ENCODE peak calls at places on chromosomes 11 and 22, in six cellular contexts. E, I, H, Y, W and B are unnamed samples.

GRCh38 chr11:119055901-119056300 is 1.1 kb downstream of the HYOU1 start:
- DNase-seq in E (no peak), I (peak; percentile 22), H (peak; percentile 43), Y (no peak), W (no peak), B (no peak)

GRCh38 chr11:65781152-65781961 is 581 bp upstream of the AP5B1 start:
- DNase-seq in E (peak; percentile 82), I (peak; percentile 82), H (no peak), Y (peak; percentile 50), W (no peak), B (no peak)

GRCh38 chr11:1382831-1383607 is 6.7 kb upstream of the BRSK2 start:
- DNase-seq in E (peak; percentile 78), I (peak; percentile 81), H (peak; percentile 66), Y (peak; percentile 61), W (peak; percentile 91), B (peak; percentile 65)

GRCh38 chr11:114563077-114563476 is 3.4 kb upstream of the NXPE1 start:
- DNase-seq in E (no peak), I (no peak), H (peak; percentile 2), Y (no peak), W (no peak), B (no peak)

GRCh38 chr11:69129647-69130046 is 26.1 kb upstream of the SMIM38 start:
- DNase-seq in E (no peak), I (no peak), H (no peak), Y (no peak), W (no peak), B (no peak)

GRCh38 chr11:64793271-64794160 is 9.5 kb downstream of the MAP4K2 start:
- DNase-seq in E (no peak), I (no peak), H (no peak), Y (no peak), W (no peak), B (no peak)

GRCh38 chr11:120134931-120135228 is 3.0 kb downstream of the TRIM29 start:
- DNase-seq in E (no peak), I (no peak), H (no peak), Y (peak; percentile 0), W (peak; percentile 4), B (no peak)

GRCh38 chr11:35486446-35486845 is 39.0 kb downstream of the PAMR1 start:
- DNase-seq in E (no peak), I (no peak), H (peak; percentile 18), Y (no peak), W (no peak), B (no peak)

GRCh38 chr11:102138677-102139076 is 28.4 kb downstream of the YAP1 start:
- DNase-seq in E (no peak), I (no peak), H (peak; percentile 85), Y (no peak), W (no peak), B (no peak)

GRCh38 chr11:82494988-82495432 is 238.7 kb downstream of the FAM181B start:
- DNase-seq in E (peak; percentile 51), I (peak; percentile 75), H (no peak), Y (no peak), W (no peak), B (no peak)

GRCh38 chr22:32665676-32666075 is 135.8 kb upstream of the TIMP3 start:
- DNase-seq in E (no peak), I (no peak), H (no peak), Y (no peak), W (no peak), B (no peak)

GRCh38 chr11:133922078-133922870 is 34.5 kb downstream of the IGSF9B start:
- DNase-seq in E (no peak), I (no peak), H (no peak), Y (no peak), W (no peak), B (no peak)

GRCh38 chr22:19773470-19774040 is 13.0 kb downstream of the TBX1 start:
- DNase-seq in E (no peak), I (no peak), H (no peak), Y (no peak), W (no peak), B (no peak)

GRCh38 chr11:19670030-19670761 is 42.4 kb upstream of the NAV2 start:
- DNase-seq in E (no peak), I (peak; percentile 12), H (peak; percentile 50), Y (no peak), W (no peak), B (no peak)

GRCh38 chr11:77299528-77299993 is 1.9 kb downstream of the GDPD4 start:
- DNase-seq in E (no peak), I (no peak), H (peak; percentile 60), Y (no peak), W (no peak), B (no peak)

GRCh38 chr11:5362017-5362625 is 10.8 kb downstream of the OR51B6 start:
- DNase-seq in E (no peak), I (no peak), H (no peak), Y (no peak), W (no peak), B (no peak)

GRCh38 chr11:74532496-74533246 is 39.1 kb upstream of the LIPT2 start:
- DNase-seq in E (no peak), I (peak; percentile 9), H (no peak), Y (no peak), W (no peak), B (no peak)

GRCh38 chr11:94737171-94737611 is 31.0 kb upstream of the AMOTL1 start:
- DNase-seq in E (no peak), I (no peak), H (peak; percentile 25), Y (no peak), W (no peak), B (no peak)

GRCh38 chr22:38963872-38964271 is 6.5 kb downstream of the APOBEC3A start:
- DNase-seq in E (no peak), I (no peak), H (no peak), Y (no peak), W (peak; percentile 35), B (no peak)

GRCh38 chr11:101430236-101430635 is 153.6 kb downstream of the TRPC6 start:
- DNase-seq in E (no peak), I (no peak), H (no peak), Y (no peak), W (no peak), B (no peak)

GRCh38 chr11:62591448-62592215 is at the start of gene TUT1:
- DNase-seq in E (peak; percentile 93), I (peak; percentile 100), H (peak; percentile 100), Y (peak; percentile 90), W (peak; percentile 99), B (peak; percentile 95)
- TF ChIP-seq CTCF in E (no peak), I (no peak), H (no peak), Y (no peak), W (no peak), B (no peak)

DNA sequence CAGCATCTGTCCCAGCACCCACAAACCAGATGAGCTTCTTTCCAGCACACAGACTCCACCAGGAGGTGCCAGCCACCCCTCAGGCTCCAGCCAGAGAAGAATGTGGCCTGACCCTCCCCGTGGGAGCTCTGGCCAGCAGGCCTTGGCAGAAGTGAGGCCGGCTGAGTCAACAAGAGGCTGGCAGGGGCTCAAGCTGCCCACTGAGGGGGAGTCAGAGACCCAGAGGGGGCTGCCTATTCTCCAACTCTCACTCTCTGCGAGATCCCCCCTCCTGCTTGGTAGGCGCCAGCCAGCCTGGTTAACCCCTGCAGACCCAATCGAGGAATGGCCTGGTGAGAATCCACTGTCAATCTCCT is 10.6 kb upstream of the CDC42EP1 start:
- DNase-seq in E (no peak), I (no peak), H (peak; percentile 52), Y (no peak), W (peak; percentile 63), B (no peak)
- TF ChIP-seq CTCF in E (peak; percentile 18), I (no peak), H (peak; percentile 25), Y (no peak), W (no peak), B (no peak)

GRCh38 chr22:28935713-28936112 is 52.3 kb downstream of the ZNRF3 start:
- DNase-seq in E (no peak), I (peak; percentile 74), H (no peak), Y (no peak), W (no peak), B (no peak)
- TF ChIP-seq CTCF in E (peak; percentile 57), I (peak; percentile 58), H (peak; percentile 38), Y (peak; percentile 41), W (no peak), B (no peak)

GRCh38 chr11:123163621-123164020 is 31.4 kb downstream of the CLMP start:
- DNase-seq in E (no peak), I (no peak), H (no peak), Y (no peak), W (no peak), B (no peak)
- TF ChIP-seq CTCF in E (peak; percentile 53), I (peak; percentile 36), H (peak; percentile 31), Y (no peak), W (no peak), B (no peak)